ENCODE peak calls at places on chromosomes 11 and 22, in ten cellular contexts. Z is activated naive CD4-positive, alpha-beta T cell; V is pancreas; Q is SW 1271; T is HTR-8/SVneo; I is psoas muscle; A is CD4-positive, alpha-beta T cell; N is EL; D is occipital lobe; U is EH. B is an unnamed sample.
A peak's percentile ranks its signal among the peaks of the same experiment; 100 is the strongest.

GRCh38 chr22:19174106-19175025 is 4.2 kb downstream of the SLC25A1 start:
- DNase-seq in D (no peak), N (peak; percentile 87), Z (no peak), U (peak; percentile 76), Q (no peak), I (peak; percentile 72), T (no peak), V (peak; percentile 34), A (no peak), B (no peak)

GRCh38 chr11:45665206-45665932 is at the start of gene CHST1:
- DNase-seq in V (peak; percentile 51), T (peak; percentile 48), I (peak; percentile 73), N (peak; percentile 45), U (peak; percentile 43), D (peak; percentile 56), Q (peak; percentile 31), Z (no peak), A (no peak), B (no peak)

GRCh38 chr11:125345706-125346561 is 150.1 kb downstream of the FEZ1 start:
- DNase-seq in V (peak; percentile 77), Z (peak; percentile 22), T (peak; percentile 46), D (peak; percentile 47), U (peak; percentile 56), A (peak; percentile 10), N (peak; percentile 51), Q (peak; percentile 50), I (peak; percentile 84), B (no peak)

GRCh38 chr11:118618991-118619375 is 11.6 kb downstream of the PHLDB1 start:
- DNase-seq in T (no peak), Z (no peak), D (no peak), V (no peak), N (peak; percentile 75), A (no peak), U (peak; percentile 91), I (peak; percentile 72), Q (no peak), B (no peak)

GRCh38 chr22:26967282-26967681 is 309.9 kb downstream of the MIAT start:
- DNase-seq in U (no peak), Q (no peak), T (no peak), A (no peak), I (no peak), D (no peak), Z (no peak), V (no peak), N (no peak), B (no peak)

GRCh38 chr11:114132427-114132826 is 72.9 kb downstream of the ZBTB16 start:
- DNase-seq in I (no peak), T (no peak), Z (no peak), D (no peak), U (no peak), A (no peak), N (no peak), V (no peak), Q (no peak), B (no peak)

GRCh38 chr11:45366839-45367238 is 80.7 kb upstream of the SYT13 start:
- DNase-seq in V (no peak), U (no peak), I (no peak), Q (no peak), N (no peak), Z (no peak), T (no peak), D (no peak), A (no peak), B (no peak)

GRCh38 chr11:67410369-67410831 is 5.1 kb upstream of the CARNS1 start:
- DNase-seq in Q (no peak), N (no peak), T (no peak), D (peak; percentile 77), I (no peak), U (no peak), Z (no peak), A (no peak), V (no peak), B (no peak)

GRCh38 chr11:66310324-66310723 is 6.5 kb downstream of the CD248 start:
- DNase-seq in T (no peak), I (no peak), D (no peak), A (no peak), N (no peak), Z (no peak), V (no peak), U (no peak), Q (no peak), B (no peak)

GRCh38 chr11:69443968-69444364 is 37.5 kb upstream of the LINC01488 start:
- DNase-seq in D (no peak), T (no peak), Q (no peak), A (no peak), U (peak; percentile 82), N (peak; percentile 73), Z (no peak), I (no peak), V (no peak), B (no peak)

GRCh38 chr11:83241291-83241946 is 44.7 kb downstream of the CCDC90B start:
- DNase-seq in V (peak; percentile 63), Z (no peak), A (no peak), N (peak; percentile 75), T (peak; percentile 54), Q (peak; percentile 80), I (no peak), U (peak; percentile 77), D (no peak), B (no peak)

GRCh38 chr22:28299329-28299728 is 380.3 kb upstream of the PITPNB start:
- DNase-seq in A (no peak), U (no peak), Z (no peak), Q (no peak), D (no peak), N (no peak), I (no peak), T (no peak), V (no peak), B (no peak)

GRCh38 chr22:28885939-28886338 is 2.6 kb downstream of the ZNRF3 start:
- DNase-seq in T (no peak), D (no peak), V (no peak), I (no peak), Z (no peak), U (no peak), Q (no peak), N (no peak), A (no peak), B (no peak)

GRCh38 chr22:45903355-45904149 is 73.4 kb downstream of the WNT7B start:
- DNase-seq in D (no peak), U (peak; percentile 90), Q (no peak), I (no peak), T (peak; percentile 78), V (peak; percentile 48), Z (no peak), A (no peak), N (peak; percentile 84), B (no peak)

GRCh38 chr22:27798526-27799333 is 2.8 kb downstream of the MN1 start:
- DNase-seq in Q (no peak), T (no peak), A (no peak), U (no peak), I (no peak), Z (no peak), D (no peak), N (no peak), V (no peak), B (no peak)

GRCh38 chr22:33438273-33438672 is 380.1 kb upstream of the SYN3 start:
- DNase-seq in N (peak; percentile 41), Z (no peak), Q (no peak), U (peak; percentile 93), V (no peak), D (peak; percentile 49), T (no peak), A (no peak), I (no peak), B (no peak)

B was measured in T-helper 1 cell.